ENCODE peak calls at places on chromosomes 11 and 22, in eight cellular contexts. One of them, this sample, is unnamed.

GRCh38 chr11:18749681-18750319 is 23.8 kb upstream of the IGSF22 start:
- DNase-seq in GM23248: peak
- DNase-seq in K562: no peak
- DNase-seq in GM23338: peak
- DNase-seq in testis: no peak
- DNase-seq in endothelial cell of umbilical vein: peak
- DNase-seq in right cardiac atrium: no peak
- DNase-seq in adrenal gland: peak
- DNase-seq in this sample: peak

GRCh38 chr11:29159552-29160465 is 857.0 kb downstream of the KCNA4 start:
- DNase-seq in right cardiac atrium: no peak
- DNase-seq in endothelial cell of umbilical vein: peak
- DNase-seq in GM23338: peak
- DNase-seq in adrenal gland: peak
- DNase-seq in K562: peak
- DNase-seq in GM23248: peak
- DNase-seq in testis: peak
- DNase-seq in this sample: peak

GRCh38 chr11:134664447-134664846 is 252.4 kb upstream of the B3GAT1 start:
- DNase-seq in GM23338: no peak
- DNase-seq in K562: no peak
- DNase-seq in GM23248: no peak
- DNase-seq in testis: no peak
- DNase-seq in adrenal gland: no peak
- DNase-seq in endothelial cell of umbilical vein: no peak
- DNase-seq in right cardiac atrium: no peak
- DNase-seq in this sample: no peak

GRCh38 chr22:39778055-39778454 is 115.5 kb downstream of the ENTHD1 start:
- DNase-seq in endothelial cell of umbilical vein: no peak
- DNase-seq in testis: no peak
- DNase-seq in K562: no peak
- DNase-seq in GM23338: no peak
- DNase-seq in GM23248: no peak
- DNase-seq in right cardiac atrium: no peak
- DNase-seq in adrenal gland: no peak
- DNase-seq in this sample: no peak

GRCh38 chr11:12889243-12889642 is 119.9 kb upstream of the RASSF10 start:
- DNase-seq in GM23248: peak
- DNase-seq in GM23338: no peak
- DNase-seq in K562: no peak
- DNase-seq in adrenal gland: no peak
- DNase-seq in endothelial cell of umbilical vein: no peak
- DNase-seq in testis: peak
- DNase-seq in right cardiac atrium: peak
- DNase-seq in this sample: peak

GRCh38 chr22:36486619-36487384 is 5.4 kb upstream of the TXN2 start:
- DNase-seq in GM23338: peak
- DNase-seq in adrenal gland: peak
- DNase-seq in GM23248: peak
- DNase-seq in right cardiac atrium: no peak
- DNase-seq in testis: peak
- DNase-seq in K562: peak
- DNase-seq in endothelial cell of umbilical vein: peak
- DNase-seq in this sample: peak

GRCh38 chr11:118687906-118688305 is 8.5 kb upstream of the TREH start:
- DNase-seq in K562: no peak
- DNase-seq in right cardiac atrium: no peak
- DNase-seq in GM23248: no peak
- DNase-seq in GM23338: no peak
- DNase-seq in testis: no peak
- DNase-seq in endothelial cell of umbilical vein: no peak
- DNase-seq in adrenal gland: no peak
- DNase-seq in this sample: no peak

GRCh38 chr11:86302092-86302793 is at the start of gene HIKESHI:
- DNase-seq in testis: peak
- DNase-seq in endothelial cell of umbilical vein: peak
- DNase-seq in GM23338: peak
- DNase-seq in GM23248: peak
- DNase-seq in K562: peak
- DNase-seq in adrenal gland: peak
- DNase-seq in right cardiac atrium: peak
- DNase-seq in this sample: peak

GRCh38 chr11:132719684-132720083 is 812.6 kb downstream of the OPCML start:
- DNase-seq in right cardiac atrium: no peak
- DNase-seq in GM23248: peak
- DNase-seq in adrenal gland: no peak
- DNase-seq in K562: no peak
- DNase-seq in endothelial cell of umbilical vein: no peak
- DNase-seq in GM23338: no peak
- DNase-seq in testis: no peak
- DNase-seq in this sample: no peak

GRCh38 chr11:33920838-33921613 is 29.1 kb upstream of the LMO2 start:
- DNase-seq in testis: no peak
- DNase-seq in GM23248: peak
- DNase-seq in GM23338: no peak
- DNase-seq in adrenal gland: no peak
- DNase-seq in K562: no peak
- DNase-seq in right cardiac atrium: no peak
- DNase-seq in endothelial cell of umbilical vein: no peak
- DNase-seq in this sample: peak

GRCh38 chr22:37681556-37682049 is 4.5 kb upstream of the NOL12 start:
- DNase-seq in adrenal gland: peak
- DNase-seq in testis: peak
- DNase-seq in K562: peak
- DNase-seq in GM23248: peak
- DNase-seq in endothelial cell of umbilical vein: peak
- DNase-seq in right cardiac atrium: peak
- DNase-seq in GM23338: peak
- DNase-seq in this sample: peak

GRCh38 chr11:33147559-33147958 is 13.7 kb downstream of the CSTF3 start:
- DNase-seq in adrenal gland: no peak
- DNase-seq in endothelial cell of umbilical vein: no peak
- DNase-seq in GM23338: no peak
- DNase-seq in right cardiac atrium: no peak
- DNase-seq in GM23248: no peak
- DNase-seq in K562: no peak
- DNase-seq in testis: no peak
- DNase-seq in this sample: peak

GRCh38 chr22:27545071-27545470 is 256.5 kb downstream of the MN1 start:
- DNase-seq in GM23248: no peak
- DNase-seq in K562: no peak
- DNase-seq in adrenal gland: no peak
- DNase-seq in GM23338: no peak
- DNase-seq in testis: no peak
- DNase-seq in right cardiac atrium: no peak
- DNase-seq in endothelial cell of umbilical vein: no peak
- DNase-seq in this sample: no peak

GRCh38 chr11:72224587-72225410 is at the start of gene INPPL1:
- DNase-seq in testis: peak
- DNase-seq in endothelial cell of umbilical vein: no peak
- DNase-seq in right cardiac atrium: peak
- DNase-seq in K562: peak
- DNase-seq in GM23248: peak
- DNase-seq in adrenal gland: peak
- DNase-seq in GM23338: peak
- DNase-seq in this sample: no peak

GRCh38 chr11:29263971-29264682 is 752.7 kb downstream of the KCNA4 start:
- DNase-seq in endothelial cell of umbilical vein: no peak
- DNase-seq in K562: no peak
- DNase-seq in GM23248: peak
- DNase-seq in testis: no peak
- DNase-seq in right cardiac atrium: no peak
- DNase-seq in GM23338: no peak
- DNase-seq in adrenal gland: no peak
- DNase-seq in this sample: no peak

DNA sequence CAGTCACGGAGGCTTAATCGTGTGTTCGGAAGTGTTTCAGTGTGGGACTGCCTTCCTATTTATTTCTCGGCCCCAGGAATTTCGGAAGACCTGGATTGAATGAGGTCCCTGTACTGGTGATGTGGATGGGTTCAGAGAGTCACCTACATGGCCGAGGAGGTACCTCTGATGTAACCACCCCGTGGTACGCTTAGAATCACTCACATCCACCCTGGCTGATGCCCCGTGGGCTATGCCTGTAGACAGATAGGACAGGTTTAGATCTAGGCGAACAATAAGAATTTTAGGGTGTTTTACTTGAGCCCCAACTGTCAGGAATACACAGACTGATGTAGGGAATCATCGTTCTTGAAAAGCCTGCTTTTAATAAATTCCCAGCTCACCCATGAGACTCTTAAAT is 2.0 kb downstream of the MPPED1 start:
- DNase-seq in endothelial cell of umbilical vein: no peak
- DNase-seq in testis: no peak
- DNase-seq in adrenal gland: no peak
- DNase-seq in GM23338: no peak
- DNase-seq in K562: no peak
- DNase-seq in GM23248: no peak
- DNase-seq in right cardiac atrium: no peak
- DNase-seq in this sample: no peak
- H3K27ac ChIP-seq in endothelial cell of umbilical vein: no peak
- H3K27ac ChIP-seq in testis: no peak
- H3K27ac ChIP-seq in adrenal gland: no peak
- H3K27ac ChIP-seq in GM23338: no peak
- H3K27ac ChIP-seq in K562: no peak
- H3K27ac ChIP-seq in GM23248: no peak
- H3K27ac ChIP-seq in right cardiac atrium: no peak
- H3K27ac ChIP-seq in this sample: no peak

GRCh38 chr11:1161410-1162152 is 3.8 kb downstream of the MUC5AC start:
- DNase-seq in testis: no peak
- DNase-seq in GM23338: no peak
- DNase-seq in endothelial cell of umbilical vein: no peak
- DNase-seq in adrenal gland: no peak
- DNase-seq in right cardiac atrium: no peak
- DNase-seq in K562: no peak
- DNase-seq in GM23248: no peak
- DNase-seq in this sample: no peak

GRCh38 chr11:1162153-1162497 is 4.4 kb downstream of the MUC5AC start:
- DNase-seq in K562: no peak
- DNase-seq in GM23248: no peak
- DNase-seq in testis: no peak
- DNase-seq in adrenal gland: no peak
- DNase-seq in right cardiac atrium: no peak
- DNase-seq in GM23338: no peak
- DNase-seq in endothelial cell of umbilical vein: no peak
- DNase-seq in this sample: no peak

GRCh38 chr11:1163321-1163910 is 5.7 kb downstream of the MUC5AC start:
- DNase-seq in right cardiac atrium: no peak
- DNase-seq in GM23248: no peak
- DNase-seq in endothelial cell of umbilical vein: no peak
- DNase-seq in K562: no peak
- DNase-seq in adrenal gland: no peak
- DNase-seq in GM23338: no peak
- DNase-seq in testis: no peak
- DNase-seq in this sample: no peak

GRCh38 chr11:1163911-1164735 is 6.4 kb downstream of the MUC5AC start:
- DNase-seq in K562: no peak
- DNase-seq in GM23338: no peak
- DNase-seq in endothelial cell of umbilical vein: no peak
- DNase-seq in adrenal gland: peak
- DNase-seq in right cardiac atrium: no peak
- DNase-seq in GM23248: no peak
- DNase-seq in testis: no peak
- DNase-seq in this sample: no peak

DNA sequence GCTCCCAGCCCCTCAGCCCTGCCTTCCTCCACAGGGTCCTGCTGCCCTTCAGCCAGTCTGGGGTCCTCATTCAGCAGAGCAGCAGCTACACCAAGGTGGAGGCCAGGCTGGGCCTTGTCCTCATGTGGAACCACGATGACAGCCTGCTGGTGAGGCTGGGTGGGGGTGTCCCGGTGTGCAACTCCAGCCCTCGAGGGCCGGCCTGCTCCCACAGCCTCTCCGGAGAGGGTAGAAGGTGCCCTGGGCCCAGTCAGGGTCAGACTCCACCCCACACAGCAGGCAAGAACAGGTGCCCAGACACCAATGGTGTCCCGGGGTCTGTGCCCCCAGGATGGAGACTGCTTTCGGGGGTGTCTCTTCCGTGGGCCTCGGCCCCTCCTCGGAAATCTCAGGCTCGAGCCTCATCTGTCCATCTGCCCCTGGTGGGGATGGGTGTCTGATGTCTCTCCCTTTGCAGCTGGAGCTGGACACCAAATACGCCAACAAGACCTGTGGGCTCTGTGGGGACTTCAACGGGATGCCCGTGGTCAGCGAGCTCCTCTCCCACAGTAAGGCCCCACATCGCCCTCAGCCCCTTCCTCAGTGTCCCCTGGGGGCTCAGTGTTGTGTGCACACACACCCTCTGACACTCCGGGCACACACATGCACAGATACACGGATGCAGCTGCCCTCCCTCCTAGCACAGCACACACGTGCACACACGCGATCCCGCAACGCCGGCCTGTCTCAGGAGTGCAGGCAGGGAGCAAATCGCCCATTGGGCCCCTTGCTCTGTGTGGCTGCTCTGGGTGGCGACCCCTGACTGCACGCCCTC is 5.0 kb downstream of the MUC5AC start:
- DNase-seq in K562: no peak
- DNase-seq in GM23248: no peak
- DNase-seq in adrenal gland: no peak
- DNase-seq in GM23338: no peak
- DNase-seq in endothelial cell of umbilical vein: no peak
- DNase-seq in testis: no peak
- DNase-seq in right cardiac atrium: no peak
- DNase-seq in this sample: no peak
- H3K27ac ChIP-seq in K562: no peak
- H3K27ac ChIP-seq in GM23248: no peak
- H3K27ac ChIP-seq in adrenal gland: no peak
- H3K27ac ChIP-seq in GM23338: no peak
- H3K27ac ChIP-seq in endothelial cell of umbilical vein: no peak
- H3K27ac ChIP-seq in testis: no peak
- H3K27ac ChIP-seq in right cardiac atrium: no peak
- H3K27ac ChIP-seq in this sample: no peak

GRCh38 chr11:3126901-3127691 is 38.0 kb downstream of the OSBPL5 start:
- DNase-seq in GM23248: no peak
- DNase-seq in endothelial cell of umbilical vein: no peak
- DNase-seq in right cardiac atrium: peak
- DNase-seq in K562: no peak
- DNase-seq in testis: no peak
- DNase-seq in adrenal gland: no peak
- DNase-seq in GM23338: no peak
- DNase-seq in this sample: no peak
- H3K27ac ChIP-seq in GM23248: no peak
- H3K27ac ChIP-seq in endothelial cell of umbilical vein: no peak
- H3K27ac ChIP-seq in right cardiac atrium: no peak
- H3K27ac ChIP-seq in K562: no peak
- H3K27ac ChIP-seq in testis: peak
- H3K27ac ChIP-seq in adrenal gland: peak
- H3K27ac ChIP-seq in GM23338: no peak
- H3K27ac ChIP-seq in this sample: no peak

DNA sequence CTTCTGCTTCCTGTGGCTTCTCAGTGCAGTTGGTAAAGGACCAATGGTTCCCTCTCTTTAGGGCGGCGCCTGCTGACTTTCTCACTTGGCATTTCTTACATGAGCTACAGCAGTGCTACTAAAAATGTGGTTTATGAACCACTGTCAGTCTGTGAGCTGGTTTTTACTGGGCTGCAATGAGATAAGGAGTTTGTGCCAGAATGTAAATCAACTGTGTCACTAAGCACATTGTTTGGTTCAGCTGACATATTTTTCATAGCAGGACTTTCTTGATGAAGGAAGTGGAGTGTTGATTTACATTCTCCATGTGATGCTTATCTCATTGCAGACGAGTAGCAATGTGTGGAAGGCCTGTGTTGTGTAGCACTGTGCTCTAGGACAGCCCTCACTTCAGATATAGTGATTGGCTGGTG is 463.3 kb downstream of the SOX6 start:
- DNase-seq in testis: no peak
- DNase-seq in K562: no peak
- DNase-seq in GM23248: no peak
- DNase-seq in endothelial cell of umbilical vein: peak
- DNase-seq in adrenal gland: no peak
- DNase-seq in GM23338: no peak
- DNase-seq in right cardiac atrium: no peak
- DNase-seq in this sample: peak
- H3K27ac ChIP-seq in testis: no peak
- H3K27ac ChIP-seq in K562: no peak
- H3K27ac ChIP-seq in GM23248: no peak
- H3K27ac ChIP-seq in endothelial cell of umbilical vein: no peak
- H3K27ac ChIP-seq in adrenal gland: no peak
- H3K27ac ChIP-seq in GM23338: no peak
- H3K27ac ChIP-seq in right cardiac atrium: no peak
- H3K27ac ChIP-seq in this sample: no peak